ENCODE peak calls at places on chromosomes 7 and 10, in seven cellular contexts. One of them, this sample, is unnamed.

GRCh38 chr7:103805376-103805775 is 184.1 kb downstream of the RELN start:
- DNase-seq in lower lobe of right lung: no peak
- DNase-seq in testis: no peak
- DNase-seq in fibroblast of the aortic adventitia: no peak
- DNase-seq in GM12864: no peak
- DNase-seq in cardiac fibroblast: no peak
- DNase-seq in IMR-90: peak; percentile 41
- DNase-seq in this sample: no peak

GRCh38 chr10:91864099-91864498 is 45.2 kb downstream of the FGFBP3 start:
- DNase-seq in lower lobe of right lung: no peak
- DNase-seq in testis: no peak
- DNase-seq in fibroblast of the aortic adventitia: no peak
- DNase-seq in GM12864: no peak
- DNase-seq in cardiac fibroblast: no peak
- DNase-seq in IMR-90: no peak
- DNase-seq in this sample: no peak

GRCh38 chr7:55144333-55144954 is 125.6 kb downstream of the EGFR start:
- DNase-seq in lower lobe of right lung: no peak
- DNase-seq in testis: no peak
- DNase-seq in fibroblast of the aortic adventitia: no peak
- DNase-seq in GM12864: no peak
- DNase-seq in cardiac fibroblast: no peak
- DNase-seq in IMR-90: no peak
- DNase-seq in this sample: no peak

GRCh38 chr10:75034131-75034512 is 77.3 kb upstream of the SAMD8 start:
- DNase-seq in lower lobe of right lung: no peak
- DNase-seq in testis: peak; percentile 10
- DNase-seq in fibroblast of the aortic adventitia: no peak
- DNase-seq in GM12864: no peak
- DNase-seq in cardiac fibroblast: no peak
- DNase-seq in IMR-90: no peak
- DNase-seq in this sample: no peak

GRCh38 chr7:36010656-36011587 is 142.1 kb upstream of the EEPD1 start:
- DNase-seq in lower lobe of right lung: no peak
- DNase-seq in testis: no peak
- DNase-seq in fibroblast of the aortic adventitia: no peak
- DNase-seq in GM12864: no peak
- DNase-seq in cardiac fibroblast: no peak
- DNase-seq in IMR-90: no peak
- DNase-seq in this sample: no peak

GRCh38 chr10:77391605-77392235 is 245.9 kb downstream of the KCNMA1 start:
- DNase-seq in lower lobe of right lung: peak; percentile 67
- DNase-seq in testis: peak; percentile 82
- DNase-seq in fibroblast of the aortic adventitia: peak; percentile 91
- DNase-seq in GM12864: peak; percentile 12
- DNase-seq in cardiac fibroblast: peak; percentile 89
- DNase-seq in IMR-90: peak; percentile 87
- DNase-seq in this sample: peak; percentile 88

GRCh38 chr10:63977329-63977923 is 456.2 kb downstream of the REEP3 start:
- DNase-seq in lower lobe of right lung: no peak
- DNase-seq in testis: peak; percentile 55
- DNase-seq in fibroblast of the aortic adventitia: peak; percentile 16
- DNase-seq in GM12864: peak; percentile 24
- DNase-seq in cardiac fibroblast: peak; percentile 40
- DNase-seq in IMR-90: peak; percentile 13
- DNase-seq in this sample: peak; percentile 52

GRCh38 chr7:80232969-80233724 is 98.5 kb downstream of the GNAI1 start:
- DNase-seq in lower lobe of right lung: no peak
- DNase-seq in testis: no peak
- DNase-seq in fibroblast of the aortic adventitia: no peak
- DNase-seq in GM12864: no peak
- DNase-seq in cardiac fibroblast: no peak
- DNase-seq in IMR-90: no peak
- DNase-seq in this sample: no peak

GRCh38 chr7:66682350-66683093 is 53.8 kb downstream of the KCTD7 start:
- DNase-seq in lower lobe of right lung: peak; percentile 69
- DNase-seq in testis: no peak
- DNase-seq in fibroblast of the aortic adventitia: peak; percentile 45
- DNase-seq in GM12864: no peak
- DNase-seq in cardiac fibroblast: peak; percentile 39
- DNase-seq in IMR-90: peak; percentile 64
- DNase-seq in this sample: peak; percentile 41

GRCh38 chr7:54076619-54077018 is 465.6 kb upstream of the VSTM2A start:
- DNase-seq in lower lobe of right lung: no peak
- DNase-seq in testis: no peak
- DNase-seq in fibroblast of the aortic adventitia: no peak
- DNase-seq in GM12864: no peak
- DNase-seq in cardiac fibroblast: no peak
- DNase-seq in IMR-90: no peak
- DNase-seq in this sample: no peak

GRCh38 chr10:75399461-75400162 is 2.0 kb downstream of the ZNF503 start:
- DNase-seq in lower lobe of right lung: peak; percentile 87
- DNase-seq in testis: peak; percentile 88
- DNase-seq in fibroblast of the aortic adventitia: peak; percentile 78
- DNase-seq in GM12864: no peak
- DNase-seq in cardiac fibroblast: peak; percentile 87
- DNase-seq in IMR-90: peak; percentile 69
- DNase-seq in this sample: peak; percentile 86

GRCh38 chr7:149625339-149625946 is 127.8 kb upstream of the ZNF746 start:
- DNase-seq in lower lobe of right lung: peak; percentile 78
- DNase-seq in testis: peak; percentile 74
- DNase-seq in fibroblast of the aortic adventitia: peak; percentile 60
- DNase-seq in GM12864: no peak
- DNase-seq in cardiac fibroblast: peak; percentile 71
- DNase-seq in IMR-90: peak; percentile 54
- DNase-seq in this sample: peak; percentile 64

GRCh38 chr7:73734619-73735525 is 3.7 kb downstream of the ABHD11 start:
- DNase-seq in lower lobe of right lung: peak; percentile 91
- DNase-seq in testis: peak; percentile 89
- DNase-seq in fibroblast of the aortic adventitia: peak; percentile 67
- DNase-seq in GM12864: peak; percentile 67
- DNase-seq in cardiac fibroblast: peak; percentile 91
- DNase-seq in IMR-90: peak; percentile 72
- DNase-seq in this sample: peak; percentile 85

GRCh38 chr7:45726883-45727282 is 146.0 kb downstream of the CCDC201 start:
- DNase-seq in lower lobe of right lung: no peak
- DNase-seq in testis: no peak
- DNase-seq in fibroblast of the aortic adventitia: no peak
- DNase-seq in GM12864: no peak
- DNase-seq in cardiac fibroblast: no peak
- DNase-seq in IMR-90: no peak
- DNase-seq in this sample: no peak

GRCh38 chr7:23468721-23469149 is 1.6 kb downstream of the IGF2BP3 start:
- DNase-seq in lower lobe of right lung: no peak
- DNase-seq in testis: no peak
- DNase-seq in fibroblast of the aortic adventitia: peak; percentile 18
- DNase-seq in GM12864: no peak
- DNase-seq in cardiac fibroblast: no peak
- DNase-seq in IMR-90: no peak
- DNase-seq in this sample: no peak

DNA sequence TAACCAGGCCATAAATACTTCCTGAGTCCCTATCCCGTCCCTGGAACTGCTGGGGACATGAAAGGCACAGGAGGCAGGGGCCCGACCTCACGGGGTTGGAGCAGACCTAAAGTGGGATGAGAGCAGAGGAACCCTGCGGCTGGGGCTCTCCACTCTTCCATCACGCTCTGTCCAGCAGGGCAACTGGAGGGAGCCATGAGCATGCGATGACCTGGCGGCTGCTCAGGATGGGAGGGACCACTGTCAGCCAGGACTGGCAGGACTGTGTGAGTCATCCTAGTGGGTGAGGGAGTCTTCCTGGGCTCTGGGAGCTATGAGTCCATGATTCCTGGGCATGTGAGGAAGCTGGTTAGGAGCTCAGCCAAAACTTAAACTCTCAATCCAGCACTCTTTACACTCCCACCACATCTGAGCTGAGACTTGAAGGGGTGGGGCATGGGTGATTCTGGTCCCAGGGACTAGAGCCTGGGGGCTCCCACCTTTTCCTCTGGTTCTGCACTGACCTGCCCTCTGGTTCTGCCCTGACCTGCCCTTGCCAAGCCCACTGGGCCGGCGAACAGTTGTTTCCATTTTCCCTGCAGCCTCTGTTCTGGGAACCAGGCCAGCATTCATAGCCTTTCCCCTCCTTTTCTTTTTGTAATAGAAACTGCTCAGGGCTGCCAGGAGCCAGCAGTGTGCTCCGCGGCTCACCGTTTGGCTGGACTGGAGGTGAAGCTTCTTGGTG is 47.1 kb downstream of the SYPL1 start:
- DNase-seq in lower lobe of right lung: peak; percentile 61
- DNase-seq in testis: peak; percentile 91
- DNase-seq in fibroblast of the aortic adventitia: peak; percentile 96
- DNase-seq in GM12864: no peak
- DNase-seq in cardiac fibroblast: peak; percentile 97
- DNase-seq in IMR-90: peak; percentile 88
- DNase-seq in this sample: peak; percentile 96
- H3K4me3 ChIP-seq in lower lobe of right lung: peak overlapping the region; percentile 38
- H3K4me3 ChIP-seq in testis: no peak overlapping the region
- H3K4me3 ChIP-seq in fibroblast of the aortic adventitia: peak overlapping the region; percentile 44
- H3K4me3 ChIP-seq in GM12864: no peak overlapping the region
- H3K4me3 ChIP-seq in cardiac fibroblast: peak overlapping the region; percentile 21
- H3K4me3 ChIP-seq in IMR-90: no peak overlapping the region
- H3K4me3 ChIP-seq in this sample: peak overlapping the region; percentile 32

DNA sequence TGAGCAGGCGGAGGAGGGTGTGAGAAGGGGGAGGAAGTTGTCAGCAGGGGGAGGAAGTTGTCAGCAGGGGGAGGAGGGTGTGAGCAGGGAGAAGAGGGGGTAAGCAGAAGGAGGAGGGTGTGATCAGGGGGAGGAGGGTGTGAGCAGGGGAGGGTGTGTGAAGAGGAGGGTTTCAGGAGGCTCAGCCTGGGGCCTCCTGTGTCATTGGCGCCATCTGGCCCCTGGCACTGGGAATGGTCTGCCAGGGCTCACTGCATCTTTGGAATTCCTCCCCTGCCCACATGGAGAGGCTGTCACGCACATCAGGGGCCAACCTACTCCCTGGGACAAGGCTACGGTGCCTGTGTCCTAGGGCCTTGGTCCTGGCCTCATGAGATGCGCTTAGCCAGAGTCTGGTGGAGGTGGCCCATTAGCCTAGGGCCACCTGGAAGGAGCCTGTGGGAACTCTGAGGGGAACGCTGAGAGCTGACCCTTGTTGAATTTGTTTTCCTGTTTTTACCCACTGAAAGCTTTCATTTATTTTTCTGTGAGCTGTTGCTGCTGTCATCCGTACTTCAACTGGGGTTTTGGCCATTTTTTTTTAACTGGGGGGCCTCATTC is 18.0 kb downstream of the CAMK2B start:
- DNase-seq in lower lobe of right lung: no peak
- DNase-seq in testis: peak; percentile 5
- DNase-seq in fibroblast of the aortic adventitia: peak; percentile 47
- DNase-seq in GM12864: no peak
- DNase-seq in cardiac fibroblast: peak; percentile 82
- DNase-seq in IMR-90: peak; percentile 19
- DNase-seq in this sample: peak; percentile 69
- TF ChIP-seq CTCF in lower lobe of right lung: no peak
- TF ChIP-seq CTCF in testis: no peak
- TF ChIP-seq CTCF in fibroblast of the aortic adventitia: peak; percentile 48
- TF ChIP-seq CTCF in GM12864: peak; percentile 36
- TF ChIP-seq CTCF in cardiac fibroblast: peak; percentile 42
- TF ChIP-seq CTCF in IMR-90: peak; percentile 56
- TF ChIP-seq CTCF in this sample: peak; percentile 49

GRCh38 chr10:79075418-79075817 is 6.7 kb downstream of the ZMIZ1 start:
- DNase-seq in lower lobe of right lung: no peak
- DNase-seq in testis: no peak
- DNase-seq in fibroblast of the aortic adventitia: no peak
- DNase-seq in GM12864: no peak
- DNase-seq in cardiac fibroblast: no peak
- DNase-seq in IMR-90: no peak
- DNase-seq in this sample: no peak

GRCh38 chr10:79073784-79074432 is 5.1 kb downstream of the ZMIZ1 start:
- DNase-seq in lower lobe of right lung: peak; percentile 66
- DNase-seq in testis: peak; percentile 26
- DNase-seq in fibroblast of the aortic adventitia: peak; percentile 31
- DNase-seq in GM12864: no peak
- DNase-seq in cardiac fibroblast: no peak
- DNase-seq in IMR-90: peak; percentile 76
- DNase-seq in this sample: no peak

GRCh38 chr10:79072994-79073654 is 4.4 kb downstream of the ZMIZ1 start:
- DNase-seq in lower lobe of right lung: no peak
- DNase-seq in testis: no peak
- DNase-seq in fibroblast of the aortic adventitia: no peak
- DNase-seq in GM12864: no peak
- DNase-seq in cardiac fibroblast: no peak
- DNase-seq in IMR-90: no peak
- DNase-seq in this sample: no peak

GRCh38 chr10:79072041-79072441 is 3.3 kb downstream of the ZMIZ1 start:
- DNase-seq in lower lobe of right lung: no peak
- DNase-seq in testis: peak; percentile 30
- DNase-seq in fibroblast of the aortic adventitia: peak; percentile 28
- DNase-seq in GM12864: no peak
- DNase-seq in cardiac fibroblast: no peak
- DNase-seq in IMR-90: peak; percentile 38
- DNase-seq in this sample: no peak

DNA sequence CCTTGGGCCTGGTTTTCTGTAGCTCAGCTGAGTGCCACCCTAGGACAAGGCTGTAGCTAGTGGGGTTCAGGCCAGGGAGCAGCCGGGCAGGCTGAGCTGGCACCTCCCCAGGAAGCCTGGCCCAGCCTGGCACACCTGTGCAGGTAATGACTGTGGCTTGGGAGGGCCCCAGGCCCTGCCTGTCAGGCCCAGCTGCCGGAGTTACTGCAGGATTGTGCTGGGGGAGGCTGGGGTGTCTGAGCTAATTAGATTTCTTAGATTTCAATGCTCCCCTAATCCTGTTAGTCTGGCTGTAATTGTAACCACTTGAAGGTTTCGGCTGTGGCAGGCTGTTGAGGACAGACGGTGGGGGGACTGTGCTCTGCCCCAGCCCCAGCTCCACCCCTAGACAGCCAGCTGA is 6.0 kb downstream of the ZMIZ1 start:
- DNase-seq in lower lobe of right lung: peak; percentile 61
- DNase-seq in testis: no peak
- DNase-seq in fibroblast of the aortic adventitia: no peak
- DNase-seq in GM12864: no peak
- DNase-seq in cardiac fibroblast: no peak
- DNase-seq in IMR-90: no peak
- DNase-seq in this sample: no peak
- H3K4me3 ChIP-seq in lower lobe of right lung: no peak overlapping the region
- H3K4me3 ChIP-seq in testis: no peak overlapping the region
- H3K4me3 ChIP-seq in fibroblast of the aortic adventitia: no peak overlapping the region
- H3K4me3 ChIP-seq in GM12864: no peak overlapping the region
- H3K4me3 ChIP-seq in cardiac fibroblast: no peak overlapping the region
- H3K4me3 ChIP-seq in IMR-90: no peak overlapping the region
- H3K4me3 ChIP-seq in this sample: no peak overlapping the region

GRCh38 chr7:49931627-49932026 is 158.2 kb downstream of the VWC2 start:
- DNase-seq in lower lobe of right lung: no peak
- DNase-seq in testis: no peak
- DNase-seq in fibroblast of the aortic adventitia: no peak
- DNase-seq in GM12864: no peak
- DNase-seq in cardiac fibroblast: no peak
- DNase-seq in IMR-90: no peak
- DNase-seq in this sample: no peak

DNA sequence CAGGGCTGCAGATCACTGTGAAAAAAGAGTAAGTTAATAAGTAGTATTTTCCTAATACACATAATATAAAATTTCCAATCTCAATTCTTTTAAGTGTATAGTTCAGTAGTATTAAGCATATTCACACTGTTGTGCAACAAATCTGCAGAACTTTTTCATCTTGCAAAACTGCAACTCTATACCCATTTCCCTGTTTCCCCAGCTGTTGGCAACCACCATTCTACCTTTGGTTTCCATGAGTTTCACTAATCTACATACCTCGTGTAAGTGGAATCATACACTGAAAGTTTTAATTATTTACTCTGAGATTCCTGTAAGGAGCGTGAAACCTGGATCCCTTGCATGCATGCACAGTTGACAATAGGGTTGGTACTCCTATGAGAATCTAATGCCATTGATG is 155.4 kb downstream of the ZPBP start:
- DNase-seq in lower lobe of right lung: no peak
- DNase-seq in testis: no peak
- DNase-seq in fibroblast of the aortic adventitia: no peak
- DNase-seq in GM12864: no peak
- DNase-seq in cardiac fibroblast: no peak
- DNase-seq in IMR-90: no peak
- DNase-seq in this sample: no peak
- TF ChIP-seq CTCF in lower lobe of right lung: no peak
- TF ChIP-seq CTCF in testis: no peak
- TF ChIP-seq CTCF in fibroblast of the aortic adventitia: no peak
- TF ChIP-seq CTCF in GM12864: no peak
- TF ChIP-seq CTCF in cardiac fibroblast: no peak
- TF ChIP-seq CTCF in IMR-90: no peak
- TF ChIP-seq CTCF in this sample: no peak